ENCODE peak calls at places on chromosome X, in seven cellular contexts. Z is fibroblast of mammary gland, I is heart right ventricle, Y is lower lobe of right lung, E is GM20000, V is cardiac fibroblast, A is HepG2. D is an unnamed sample.

GRCh38 chrX:115584715-115585114 is 23.7 kb downstream of the PLS3 start:
- DNase-seq in Z (peak; percentile 78), I (no peak), Y (no peak), E (no peak), V (peak; percentile 82), A (no peak), D (no peak)

GRCh38 chrX:74325130-74326059 is 21.4 kb downstream of the ZCCHC13 start:
- DNase-seq in Z (no peak), I (no peak), Y (no peak), E (no peak), V (no peak), A (no peak), D (no peak)

GRCh38 chrX:86023806-86024205 is 23.6 kb downstream of the CHM start:
- DNase-seq in Z (no peak), I (no peak), Y (no peak), E (no peak), V (peak; percentile 29), A (no peak), D (no peak)

GRCh38 chrX:107825698-107826285 is at the start of gene MID2:
- DNase-seq in Z (peak; percentile 47), I (peak; percentile 23), Y (peak; percentile 76), E (peak; percentile 11), V (peak; percentile 51), A (no peak), D (peak; percentile 79)

GRCh38 chrX:52271212-52271611 is 86.5 kb downstream of the MAGED4 start:
- DNase-seq in Z (peak; percentile 15), I (no peak), Y (no peak), E (no peak), V (peak; percentile 7), A (no peak), D (peak; percentile 29)

GRCh38 chrX:1025413-1025812 is 187.0 kb downstream of the CRLF2 start:
- DNase-seq in Z (no peak), I (no peak), Y (no peak), E (no peak), V (no peak), A (no peak), D (no peak)

GRCh38 chrX:9942086-9942485 is 25.1 kb upstream of the CLDN34 start:
- DNase-seq in Z (no peak), I (no peak), Y (no peak), E (peak; percentile 60), V (no peak), A (no peak), D (no peak)

GRCh38 chrX:148530464-148531077 is 30.2 kb downstream of the AFF2 start:
- DNase-seq in Z (peak; percentile 35), I (no peak), Y (no peak), E (no peak), V (peak; percentile 48), A (no peak), D (peak; percentile 29)

GRCh38 chrX:9532349-9532748 is 67.5 kb downstream of the TBL1X start:
- DNase-seq in Z (peak; percentile 65), I (peak; percentile 50), Y (no peak), E (no peak), V (peak; percentile 53), A (no peak), D (no peak)

GRCh38 chrX:150365051-150365952 is 2.2 kb downstream of the MAMLD1 start:
- DNase-seq in Z (peak; percentile 48), I (peak; percentile 78), Y (peak; percentile 70), E (peak; percentile 24), V (peak; percentile 66), A (no peak), D (peak; percentile 79)

GRCh38 chrX:67544871-67545771 is 1.3 kb downstream of the AR start:
- DNase-seq in Z (peak; percentile 62), I (peak; percentile 21), Y (peak; percentile 34), E (no peak), V (peak; percentile 54), A (no peak), D (peak; percentile 44)

GRCh38 chrX:44997282-44997813 is 124.4 kb downstream of the KDM6A start:
- DNase-seq in Z (no peak), I (no peak), Y (peak; percentile 44), E (no peak), V (no peak), A (no peak), D (no peak)

GRCh38 chrX:39773923-39774803 is 323.6 kb downstream of the BCOR start:
- DNase-seq in Z (no peak), I (no peak), Y (no peak), E (no peak), V (no peak), A (no peak), D (peak; percentile 61)

GRCh38 chrX:45843518-45843917 is 642.8 kb upstream of the DIPK2B start:
- DNase-seq in Z (no peak), I (no peak), Y (no peak), E (peak; percentile 15), V (no peak), A (no peak), D (no peak)

GRCh38 chrX:78517124-78517523 is 142.0 kb downstream of the RTL3 start:
- DNase-seq in Z (no peak), I (no peak), Y (no peak), E (peak; percentile 12), V (peak; percentile 60), A (no peak), D (no peak)

GRCh38 chrX:30513284-30513683 is 64.3 kb downstream of the TASL start:
- DNase-seq in Z (peak; percentile 25), I (no peak), Y (no peak), E (peak; percentile 4), V (peak; percentile 22), A (peak; percentile 4), D (no peak)

GRCh38 chrX:121763671-121764070 is 716.3 kb downstream of the GLUD2 start:
- DNase-seq in Z (no peak), I (no peak), Y (no peak), E (no peak), V (no peak), A (no peak), D (no peak)

GRCh38 chrX:65744965-65745364 is 77.5 kb downstream of the MSN start:
- DNase-seq in Z (peak; percentile 35), I (no peak), Y (no peak), E (no peak), V (peak; percentile 89), A (no peak), D (no peak)

GRCh38 chrX:131951166-131951565 is 71.9 kb upstream of the STK26 start:
- DNase-seq in Z (no peak), I (no peak), Y (no peak), E (no peak), V (no peak), A (no peak), D (no peak)

GRCh38 chrX:110125435-110125834 is 122.5 kb downstream of the TMEM164 start:
- DNase-seq in Z (no peak), I (no peak), Y (no peak), E (no peak), V (no peak), A (peak; percentile 6), D (peak; percentile 15)

GRCh38 chrX:9467751-9468150 is 2.9 kb downstream of the TBL1X start:
- DNase-seq in Z (no peak), I (no peak), Y (no peak), E (no peak), V (no peak), A (no peak), D (no peak)

GRCh38 chrX:103877571-103877970 is 45.5 kb upstream of the RAB9B start:
- DNase-seq in Z (peak; percentile 12), I (no peak), Y (no peak), E (no peak), V (peak; percentile 4), A (no peak), D (no peak)

GRCh38 chrX:109347618-109348017 is 134.3 kb downstream of the GUCY2F start:
- DNase-seq in Z (peak; percentile 39), I (no peak), Y (no peak), E (no peak), V (peak; percentile 79), A (no peak), D (peak; percentile 58)

GRCh38 chrX:3371163-3371562 is 24.7 kb upstream of the MXRA5 start:
- DNase-seq in Z (no peak), I (no peak), Y (no peak), E (no peak), V (no peak), A (no peak), D (no peak)

GRCh38 chrX:308821-309520 is 9.6 kb downstream of the GTPBP6 start:
- DNase-seq in Z (no peak), I (no peak), Y (peak; percentile 41), E (no peak), V (no peak), A (no peak), D (no peak)

GRCh38 chrX:154040307-154040756 is 20.6 kb upstream of the IRAK1 start:
- DNase-seq in Z (peak; percentile 87), I (no peak), Y (no peak), E (no peak), V (peak; percentile 89), A (peak; percentile 64), D (peak; percentile 66)
- TF ChIP-seq CTCF in Z (no peak), I (no peak), Y (no peak), E (no peak), V (no peak), A (no peak), D (no peak)

DNA sequence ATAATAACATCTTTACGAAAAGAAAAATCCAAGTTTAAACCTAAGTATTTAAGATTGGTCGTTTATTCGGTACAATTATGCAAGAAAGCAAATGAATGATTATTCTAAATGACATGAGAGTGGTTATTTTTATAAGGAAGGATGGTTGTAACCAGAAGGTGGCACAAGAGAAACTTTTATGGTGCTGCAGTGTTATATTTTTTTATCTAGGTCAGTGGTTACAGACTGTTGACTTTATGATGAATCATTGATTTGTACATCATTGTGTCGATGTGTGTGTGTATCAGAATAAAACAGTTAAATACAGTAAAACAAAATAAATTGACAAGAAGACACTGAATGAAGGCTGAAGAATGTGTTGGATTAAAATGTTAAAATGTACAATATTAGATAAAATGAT is 9.8 kb downstream of the DCAF8L2 start:
- DNase-seq in Z (peak; percentile 4), I (no peak), Y (no peak), E (no peak), V (peak; percentile 72), A (peak; percentile 0), D (no peak)
- TF ChIP-seq CTCF in Z (no peak), I (no peak), Y (no peak), E (no peak), V (no peak), A (no peak), D (no peak)

DNA sequence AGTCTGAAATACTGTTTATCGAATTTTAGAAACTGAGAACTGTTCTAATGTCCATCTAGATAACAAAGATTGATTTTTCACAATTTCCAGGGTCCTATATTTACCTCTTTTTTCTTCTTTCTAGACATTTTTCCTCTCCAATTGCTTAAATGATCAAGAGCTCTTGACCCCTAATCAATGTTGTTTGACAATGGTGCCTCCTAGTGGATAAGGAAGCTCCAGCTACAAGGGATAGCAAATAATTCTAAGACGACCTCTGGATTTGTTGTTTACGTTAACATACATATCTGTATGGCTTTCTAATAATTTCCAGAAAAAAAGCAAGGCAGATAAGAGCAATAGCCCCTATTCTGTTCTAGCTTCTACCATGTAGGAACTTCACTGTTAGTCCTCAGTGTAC is 35.8 kb downstream of the GPR82 start:
- DNase-seq in Z (peak; percentile 62), I (no peak), Y (no peak), E (peak; percentile 14), V (peak; percentile 67), A (peak; percentile 4), D (no peak)
- TF ChIP-seq CTCF in Z (peak; percentile 65), I (peak; percentile 61), Y (peak; percentile 44), E (no peak), V (peak; percentile 64), A (peak; percentile 51), D (peak; percentile 36)

DNA sequence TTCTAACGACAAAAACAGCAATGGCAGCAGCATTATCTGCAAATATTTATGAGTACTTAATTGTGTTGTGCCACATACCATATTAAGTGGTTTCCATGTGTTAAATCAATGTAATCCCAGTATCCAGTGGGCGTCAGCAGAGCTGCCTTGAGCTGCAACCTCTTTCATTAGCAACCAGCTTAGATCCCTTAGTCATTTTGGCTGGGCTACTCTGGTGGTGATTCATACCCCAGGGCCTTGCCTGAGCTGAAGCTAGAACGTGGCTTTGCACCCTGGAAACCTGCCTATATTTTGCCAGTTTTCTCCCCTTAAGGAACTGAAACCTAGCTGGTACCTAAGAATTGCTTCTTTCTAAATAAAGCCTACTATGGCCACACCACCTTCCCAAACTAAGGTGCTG is 474.3 kb upstream of the FTHL17 start:
- DNase-seq in Z (peak; percentile 84), I (no peak), Y (no peak), E (no peak), V (peak; percentile 85), A (no peak), D (no peak)
- TF ChIP-seq CTCF in Z (no peak), I (no peak), Y (no peak), E (no peak), V (no peak), A (no peak), D (no peak)